ENCODE peak calls at places on chromosomes 3 and 15, in five cellular contexts. I is sigmoid colon, D is endothelial cell of umbilical vein, O is esophagus squamous epithelium, L is psoas muscle. A is an unnamed sample. For H3K36me3 and H3K4me1, the result is how much of the 10 kb centered on the place peaks cover.

GRCh38 chr15:38611228-38611627 is 46.6 kb upstream of the RASGRP1 start:
- DNase-seq in I (no peak), D (no peak), O (no peak), L (no peak), A (no peak)

GRCh38 chr3:37955918-37956317 is 34.7 kb upstream of the VILL start:
- DNase-seq in I (no peak), D (peak), O (no peak), L (no peak), A (no peak)

GRCh38 chr3:10524270-10524669 is 18.9 kb upstream of the ATP2B2 start:
- DNase-seq in I (peak), D (no peak), O (no peak), L (no peak), A (no peak)

GRCh38 chr3:126413693-126414080 is 19.0 kb downstream of the CFAP100 start:
- DNase-seq in I (peak), D (no peak), O (no peak), L (no peak), A (no peak)

GRCh38 chr3:151210676-151211381 is 7.8 kb upstream of the GPR171 start:
- DNase-seq in I (no peak), D (no peak), O (no peak), L (no peak), A (no peak)

GRCh38 chr15:70053703-70054229 is 44.0 kb downstream of the TLE3 start:
- DNase-seq in I (peak), D (no peak), O (no peak), L (no peak), A (no peak)

GRCh38 chr3:128436214-128436613 is 30.5 kb downstream of the DNAJB8 start:
- DNase-seq in I (no peak), D (no peak), O (no peak), L (no peak), A (no peak)

GRCh38 chr3:39126532-39127071 is 19.1 kb downstream of the TTC21A start:
- DNase-seq in I (peak), D (peak), O (no peak), L (no peak), A (peak)

GRCh38 chr3:157585386-157585785 is 82.2 kb upstream of the VEPH1 start:
- DNase-seq in I (no peak), D (no peak), O (no peak), L (no peak), A (peak)

GRCh38 chr15:100918690-100919480 is at the start of gene LRRK1:
- DNase-seq in I (no peak), D (peak), O (no peak), L (peak), A (peak)

GRCh38 chr3:187920871-187921270 is 175.6 kb upstream of the BCL6 start:
- DNase-seq in I (peak), D (no peak), O (no peak), L (peak), A (peak)

GRCh38 chr15:52082197-52083036 is 30.2 kb downstream of the BCL2L10 start:
- DNase-seq in I (no peak), D (no peak), O (no peak), L (no peak), A (no peak)

GRCh38 chr15:68786753-68787152 is 33.9 kb downstream of the ANP32A start:
- DNase-seq in I (no peak), D (no peak), O (no peak), L (no peak), A (no peak)

GRCh38 chr3:70984756-70985155 is 598.8 kb downstream of the FOXP1 start:
- DNase-seq in I (no peak), D (no peak), O (no peak), L (no peak), A (no peak)

GRCh38 chr15:100725121-100726069 is 123.0 kb downstream of the ASB7 start:
- DNase-seq in I (no peak), D (no peak), O (no peak), L (no peak), A (no peak)

GRCh38 chr15:84818221-84819131 is 1.3 kb downstream of the ALPK3 start:
- DNase-seq in I (no peak), D (peak), O (no peak), L (peak), A (peak)

GRCh38 chr3:110789315-110789714 is 282.3 kb upstream of the NECTIN3 start:
- DNase-seq in I (no peak), D (no peak), O (no peak), L (no peak), A (no peak)

GRCh38 chr3:69410301-69410700 is 24.4 kb upstream of the FRMD4B start:
- DNase-seq in I (peak), D (peak), O (no peak), L (peak), A (peak)

GRCh38 chr3:35929158-35929557 is 289.8 kb downstream of the ARPP21 start:
- DNase-seq in I (no peak), D (peak), O (no peak), L (no peak), A (no peak)

GRCh38 chr3:48655586-48655985 is 7.1 kb downstream of the CELSR3 start:
- DNase-seq in I (no peak), D (no peak), O (no peak), L (no peak), A (no peak)

GRCh38 chr15:70089692-70089971 is 8.1 kb downstream of the TLE3 start:
- DNase-seq in I (no peak), D (no peak), O (no peak), L (no peak), A (no peak)

GRCh38 chr3:129503387-129504010 is 24.9 kb upstream of the RHO start:
- DNase-seq in I (no peak), D (no peak), O (no peak), L (no peak), A (no peak)

GRCh38 chr3:129504471-129505100 is 23.9 kb upstream of the RHO start:
- DNase-seq in I (no peak), D (no peak), O (no peak), L (no peak), A (no peak)

GRCh38 chr3:129506272-129506742 is 22.1 kb upstream of the RHO start:
- DNase-seq in I (no peak), D (no peak), O (no peak), L (no peak), A (no peak)

GRCh38 chr3:129505341-129505740 is 23.1 kb upstream of the RHO start:
- DNase-seq in I (no peak), D (no peak), O (no peak), L (no peak), A (no peak)

GRCh38 chr3:129507181-129507831 is 21.1 kb upstream of the RHO start:
- DNase-seq in I (no peak), D (peak), O (no peak), L (peak), A (no peak)
- H3K27ac ChIP-seq in I (no peak), D (no peak), O (no peak), L (no peak), A (no peak)

GRCh38 chr3:114078126-114078525 is 21.6 kb downstream of the QTRT2 start:
- DNase-seq in I (no peak), D (peak), O (no peak), L (no peak), A (no peak)
- H3K36me3 ChIP-seq in I (half or more), D (under half), O (under half), L (under half), A (under half)

GRCh38 chr3:46370784-46371183 is at the start of gene CCR5:
- DNase-seq in I (no peak), D (no peak), O (no peak), L (no peak), A (no peak)
- H3K4me1 ChIP-seq in I (under half), D (under half), O (under half), L (under half), A (under half)

GRCh38 chr3:14177580-14178246 is 688 bp downstream of the XPC start:
- DNase-seq in I (no peak), D (no peak), O (no peak), L (no peak), A (peak)
- H3K27ac ChIP-seq in I (peak), D (peak), O (peak), L (peak), A (peak)

DNA sequence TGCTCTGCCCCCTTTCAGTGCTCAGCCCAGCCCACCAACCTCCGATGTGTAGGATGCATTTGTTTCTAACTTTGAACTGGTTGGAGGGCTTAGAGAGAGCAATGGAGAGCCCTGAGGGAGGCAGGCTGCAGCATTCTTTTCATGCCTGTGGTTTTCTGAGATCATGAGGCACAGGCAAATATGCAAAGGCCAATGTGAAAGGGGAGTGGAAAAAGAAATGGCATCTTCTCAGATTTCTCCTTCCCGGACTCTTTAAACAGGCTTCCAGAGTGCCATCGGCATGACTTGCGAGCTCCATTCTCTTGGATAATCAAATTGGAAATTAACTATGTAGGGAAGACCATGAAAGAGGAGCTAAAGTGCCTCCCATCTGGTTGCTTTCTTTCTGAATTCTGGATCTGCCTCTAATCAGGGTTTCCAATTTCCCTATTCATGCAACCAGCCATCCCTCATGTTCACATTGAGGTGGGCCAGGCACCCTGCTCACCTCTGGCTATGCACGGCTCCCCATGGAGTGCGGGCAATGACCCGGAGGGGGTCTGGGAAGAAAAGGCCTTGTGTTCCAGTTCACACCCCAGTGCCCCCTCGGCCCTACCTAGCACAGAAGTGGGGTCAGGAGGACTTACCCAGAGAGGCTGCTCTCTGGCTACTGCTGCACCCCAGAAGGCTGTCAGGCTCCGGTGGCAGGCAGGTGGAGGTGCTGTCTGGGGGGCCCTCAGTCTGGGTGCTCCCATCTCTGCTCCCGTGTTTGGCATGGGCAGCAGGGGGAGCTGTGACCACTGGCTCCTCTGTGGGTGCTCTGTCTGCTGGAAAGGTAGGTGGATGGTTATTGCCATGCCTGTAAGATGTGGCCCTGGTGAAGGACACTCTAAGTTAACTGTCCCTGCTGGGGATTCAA is 16.1 kb downstream of the AMOTL2 start:
- DNase-seq in I (peak), D (peak), O (no peak), L (peak), A (peak)
- H3K36me3 ChIP-seq in I (half or more), D (half or more), O (under half), L (under half), A (half or more)

DNA sequence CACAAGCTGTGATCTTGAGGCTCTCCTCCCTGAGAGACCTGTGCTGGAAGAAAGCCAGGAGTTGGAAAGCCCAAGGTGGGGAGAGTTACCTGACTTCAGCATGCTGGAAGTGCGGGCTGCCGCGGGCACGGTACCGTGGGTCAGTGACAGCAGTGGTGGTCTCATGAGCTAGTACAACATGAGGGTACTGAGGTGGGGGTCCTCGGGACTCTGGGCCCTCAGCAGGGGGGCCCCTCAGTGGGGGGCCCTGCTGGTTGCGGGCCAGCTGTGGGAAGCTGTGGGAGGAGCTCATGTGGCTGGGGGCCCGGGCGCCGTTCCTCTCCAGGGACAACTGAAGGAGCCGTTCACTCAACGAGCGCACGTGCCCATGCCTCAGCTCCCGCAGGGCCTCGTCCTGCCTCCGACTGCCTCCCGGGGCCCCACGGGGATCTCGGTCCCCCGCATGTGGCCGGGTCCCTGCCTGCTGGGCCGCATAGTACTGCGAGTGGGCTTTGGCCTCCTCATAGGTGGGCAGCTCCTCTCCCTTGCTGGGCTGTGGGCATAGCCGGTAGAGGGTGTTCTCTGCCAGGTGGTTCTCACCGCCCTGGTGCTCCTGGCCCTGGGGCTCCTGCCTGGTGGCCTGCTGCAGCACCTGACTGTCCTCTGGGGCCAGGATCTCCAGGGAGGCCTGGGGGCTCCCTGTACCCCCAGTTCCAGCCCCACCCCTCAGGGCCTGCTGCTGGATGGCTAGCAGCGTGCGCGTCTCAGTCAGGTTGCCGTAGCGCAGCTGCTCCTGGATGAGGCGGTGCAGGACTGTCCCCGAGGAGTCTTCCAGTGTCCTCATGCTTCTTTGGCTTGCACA is 3.4 kb downstream of the AMOTL2 start:
- DNase-seq in I (peak), D (no peak), O (no peak), L (peak), A (no peak)
- H3K4me1 ChIP-seq in I (half or more), D (half or more), O (half or more), L (half or more), A (under half)

GRCh38 chr3:183563686-183563941 is 8.1 kb upstream of the KLHL6 start:
- DNase-seq in I (no peak), D (no peak), O (no peak), L (no peak), A (no peak)
- H3K27ac ChIP-seq in I (no peak), D (peak), O (no peak), L (no peak), A (no peak)

GRCh38 chr3:143469159-143469558 is 349.6 kb downstream of the CHST2 start:
- DNase-seq in I (no peak), D (no peak), O (no peak), L (no peak), A (no peak)

GRCh38 chr3:143464850-143465249 is 345.3 kb downstream of the CHST2 start:
- DNase-seq in I (no peak), D (no peak), O (no peak), L (peak), A (no peak)

DNA sequence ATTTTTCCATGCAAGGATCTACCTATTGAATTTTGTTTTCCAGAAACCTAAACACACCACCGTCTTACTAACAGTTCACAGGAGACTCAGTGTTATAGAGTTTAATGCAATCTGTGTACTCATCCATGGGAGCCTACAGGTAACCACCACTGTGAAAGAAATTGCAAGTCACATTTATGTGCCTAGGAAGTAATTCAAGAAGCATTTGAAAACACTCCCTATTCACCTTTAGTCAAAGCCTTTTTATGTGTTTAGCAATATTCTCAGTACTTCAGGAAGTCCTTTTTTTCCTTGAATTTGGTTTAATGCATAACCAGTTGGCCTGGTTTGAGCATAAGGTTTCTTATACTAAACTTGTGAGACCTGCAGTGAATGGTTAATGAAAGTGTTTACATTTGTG is 346.1 kb downstream of the CHST2 start:
- DNase-seq in I (no peak), D (no peak), O (no peak), L (no peak), A (no peak)
- H3K36me3 ChIP-seq in I (under half), D (under half), O (under half), L (under half), A (under half)